ENCODE peak calls at places on chromosomes 16 and 17, in seven cellular contexts. P, G, B, V, F, M and Z are unnamed samples. For H3K27me3, the result is how much of the 10 kb centered on the place peaks cover.

GRCh38 chr16:12228607-12229499 is 252.3 kb downstream of the SNX29 start:
- DNase-seq in P (peak), G (peak), B (no peak), V (peak), F (no peak), M (no peak), Z (no peak)

GRCh38 chr17:74172700-74173099 is 30.8 kb upstream of the RPL38 start:
- DNase-seq in P (no peak), G (no peak), B (no peak), V (no peak), F (no peak), M (no peak), Z (no peak)

GRCh38 chr17:40075216-40076100 is 12.7 kb downstream of the THRA start:
- DNase-seq in P (peak), G (peak), B (no peak), V (peak), F (peak), M (peak), Z (peak)

GRCh38 chr17:59618894-59619312 is 792 bp upstream of the CLTC start:
- DNase-seq in P (peak), G (no peak), B (no peak), V (no peak), F (no peak), M (no peak), Z (no peak)

GRCh38 chr17:70317416-70317815 is 148.1 kb downstream of the KCNJ2 start:
- DNase-seq in P (no peak), G (peak), B (no peak), V (no peak), F (no peak), M (no peak), Z (no peak)

GRCh38 chr16:22886908-22887307 is 72.9 kb downstream of the HS3ST2 start:
- DNase-seq in P (no peak), G (no peak), B (no peak), V (no peak), F (no peak), M (no peak), Z (no peak)

GRCh38 chr16:30992381-30992780 is 7.4 kb downstream of the HSD3B7 start:
- DNase-seq in P (no peak), G (no peak), B (no peak), V (no peak), F (no peak), M (no peak), Z (no peak)

GRCh38 chr17:17745476-17746455 is 64.5 kb downstream of the RAI1 start:
- DNase-seq in P (no peak), G (no peak), B (no peak), V (no peak), F (no peak), M (no peak), Z (no peak)

GRCh38 chr16:14072360-14072759 is 1.2 kb downstream of the MRTFB start:
- DNase-seq in P (no peak), G (no peak), B (no peak), V (no peak), F (no peak), M (no peak), Z (no peak)

GRCh38 chr16:81754810-81755209 is 24.3 kb upstream of the PLCG2 start:
- DNase-seq in P (no peak), G (no peak), B (no peak), V (no peak), F (no peak), M (no peak), Z (no peak)

GRCh38 chr16:67762385-67762784 is 43.3 kb upstream of the GFOD2 start:
- DNase-seq in P (no peak), G (no peak), B (no peak), V (no peak), F (no peak), M (no peak), Z (no peak)

GRCh38 chr17:73203135-73203787 is 10.4 kb downstream of the COG1 start:
- DNase-seq in P (no peak), G (no peak), B (no peak), V (no peak), F (no peak), M (peak), Z (peak)

GRCh38 chr16:64428463-64428862 is 693.4 kb downstream of the CDH11 start:
- DNase-seq in P (no peak), G (peak), B (no peak), V (no peak), F (no peak), M (no peak), Z (no peak)

GRCh38 chr17:7218774-7219173 is 862 bp downstream of the DLG4 start:
- DNase-seq in P (no peak), G (no peak), B (no peak), V (no peak), F (no peak), M (no peak), Z (no peak)

GRCh38 chr17:74877592-74878543 is 5.1 kb upstream of the FDXR start:
- DNase-seq in P (peak), G (no peak), B (no peak), V (peak), F (no peak), M (peak), Z (no peak)

GRCh38 chr17:1019451-1019850 is 22.5 kb downstream of the TIMM22 start:
- DNase-seq in P (peak), G (no peak), B (no peak), V (no peak), F (no peak), M (peak), Z (no peak)

GRCh38 chr16:68236804-68237242 is 896 bp upstream of the ESRP2 start:
- DNase-seq in P (no peak), G (no peak), B (no peak), V (no peak), F (no peak), M (no peak), Z (peak)

GRCh38 chr17:60231234-60231633 is 81.5 kb downstream of the CA4 start:
- DNase-seq in P (no peak), G (peak), B (no peak), V (no peak), F (no peak), M (no peak), Z (no peak)

GRCh38 chr17:13813347-13814240 is 211.9 kb upstream of the HS3ST3A1 start:
- DNase-seq in P (no peak), G (no peak), B (no peak), V (peak), F (no peak), M (no peak), Z (no peak)

GRCh38 chr17:73066148-73066884 is 26.2 kb downstream of the SLC39A11 start:
- DNase-seq in P (no peak), G (no peak), B (no peak), V (no peak), F (no peak), M (no peak), Z (no peak)

GRCh38 chr16:51872536-51872935 is 674.4 kb downstream of the TOX3 start:
- DNase-seq in P (no peak), G (peak), B (no peak), V (no peak), F (no peak), M (no peak), Z (no peak)

GRCh38 chr16:56317998-56318912 is 107.1 kb downstream of the AMFR start:
- DNase-seq in P (peak), G (peak), B (no peak), V (peak), F (peak), M (peak), Z (peak)

GRCh38 chr16:48129926-48130325 is 25.9 kb downstream of the ABCC12 start:
- DNase-seq in P (no peak), G (no peak), B (no peak), V (no peak), F (no peak), M (no peak), Z (no peak)

GRCh38 chr17:76940738-76941350 is 72.6 kb downstream of the MGAT5B start:
- DNase-seq in P (no peak), G (no peak), B (no peak), V (no peak), F (no peak), M (no peak), Z (no peak)

GRCh38 chr17:79201536-79202227 is 127.1 kb downstream of the ENGASE start:
- DNase-seq in P (no peak), G (no peak), B (no peak), V (no peak), F (no peak), M (no peak), Z (no peak)

GRCh38 chr17:1606352-1606985 is 22.2 kb downstream of the SLC43A2 start:
- DNase-seq in P (no peak), G (no peak), B (no peak), V (no peak), F (no peak), M (no peak), Z (no peak)

GRCh38 chr16:86033016-86033474 is 134.1 kb downstream of the IRF8 start:
- DNase-seq in P (no peak), G (peak), B (no peak), V (no peak), F (no peak), M (no peak), Z (no peak)

GRCh38 chr16:86826931-86827330 is 248.6 kb downstream of the FOXL1 start:
- DNase-seq in P (no peak), G (no peak), B (no peak), V (no peak), F (no peak), M (no peak), Z (no peak)

GRCh38 chr17:44307387-44308186 is 814 bp upstream of the RUNDC3A start:
- DNase-seq in P (peak), G (peak), B (no peak), V (peak), F (no peak), M (no peak), Z (peak)

GRCh38 chr17:73612074-73612473 is 32.2 kb downstream of the SDK2 start:
- DNase-seq in P (no peak), G (no peak), B (no peak), V (no peak), F (no peak), M (no peak), Z (no peak)

GRCh38 chr17:45367216-45367615 is 50.4 kb upstream of the MAP3K14 start:
- DNase-seq in P (no peak), G (no peak), B (no peak), V (no peak), F (no peak), M (no peak), Z (no peak)

GRCh38 chr16:66502020-66502913 is 47.7 kb downstream of the TK2 start:
- DNase-seq in P (no peak), G (peak), B (no peak), V (peak), F (peak), M (peak), Z (no peak)

GRCh38 chr16:27174007-27174406 is 29.3 kb upstream of the KDM8 start:
- DNase-seq in P (no peak), G (no peak), B (no peak), V (no peak), F (peak), M (no peak), Z (no peak)

GRCh38 chr17:42944211-42944610 is 20.0 kb downstream of the AARSD1 start:
- DNase-seq in P (no peak), G (peak), B (no peak), V (no peak), F (no peak), M (no peak), Z (no peak)

GRCh38 chr17:38403491-38403890 is 24.8 kb upstream of the ARHGAP23 start:
- DNase-seq in P (no peak), G (peak), B (no peak), V (no peak), F (no peak), M (no peak), Z (no peak)

GRCh38 chr17:19867654-19868395 is at the start of gene ULK2:
- DNase-seq in P (peak), G (peak), B (no peak), V (peak), F (no peak), M (peak), Z (peak)

DNA sequence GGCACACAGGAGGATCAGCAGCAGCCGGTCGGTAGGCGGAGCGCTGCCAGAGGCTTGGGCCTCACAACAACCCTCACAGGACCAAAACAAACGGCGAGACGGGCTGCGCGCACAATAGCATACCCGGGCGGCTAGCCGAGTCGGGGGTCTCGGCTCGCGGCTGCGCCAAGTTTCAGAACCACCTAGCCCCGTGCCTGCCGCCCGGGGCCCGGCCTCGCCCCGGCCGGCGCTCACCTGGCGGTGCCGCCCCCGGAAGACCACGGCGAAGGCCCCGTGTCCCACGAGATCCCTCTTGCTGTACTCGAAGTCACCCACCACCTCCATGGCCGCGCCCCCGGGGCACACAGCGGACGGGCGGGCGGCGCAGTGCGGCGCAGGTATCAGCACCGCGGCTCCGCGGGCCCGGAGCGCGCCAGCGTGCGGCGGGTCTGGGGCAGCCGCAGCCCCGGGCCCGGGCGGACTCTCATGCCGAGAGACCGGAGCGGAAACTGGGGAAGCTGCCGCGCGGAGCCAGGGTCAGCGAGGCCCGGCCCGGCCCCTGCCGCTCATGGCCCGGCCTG is 562 bp downstream of the ULK2 start:
- DNase-seq in P (peak), G (peak), B (no peak), V (peak), F (peak), M (peak), Z (peak)
- TF ChIP-seq CTCF in P (peak), G (peak), B (no peak), V (no peak), F (peak), M (no peak), Z (no peak)

GRCh38 chr17:41150026-41150425 is 401 bp upstream of the KRTAP4-5 start:
- DNase-seq in P (no peak), G (no peak), B (no peak), V (no peak), F (no peak), M (no peak), Z (no peak)
- H3K27me3 ChIP-seq in P (under half), G (under half), B (under half), V (under half), F (under half), M (under half), Z (under half)

GRCh38 chr16:84975522-84975921 is 35.8 kb downstream of the ZDHHC7 start:
- DNase-seq in P (no peak), G (no peak), B (no peak), V (no peak), F (no peak), M (no peak), Z (no peak)
- H3K27ac ChIP-seq in P (no peak), G (no peak), B (peak), V (no peak), F (no peak), M (no peak), Z (no peak)

GRCh38 chr16:54318941-54319340 is 32.4 kb upstream of the IRX3 start:
- DNase-seq in P (no peak), G (no peak), B (no peak), V (no peak), F (no peak), M (no peak), Z (no peak)
- TF ChIP-seq CTCF in P (no peak), G (no peak), B (no peak), V (no peak), F (no peak), M (no peak), Z (no peak)

GRCh38 chr17:47720196-47720595 is 12.8 kb upstream of the TBX21 start:
- DNase-seq in P (no peak), G (no peak), B (no peak), V (no peak), F (no peak), M (no peak), Z (no peak)
- H3K27me3 ChIP-seq in P (half or more), G (under half), B (under half), V (under half), F (under half), M (under half), Z (under half)

GRCh38 chr17:15263680-15264079 is 1.4 kb downstream of the PMP22 start:
- DNase-seq in P (no peak), G (no peak), B (no peak), V (no peak), F (no peak), M (no peak), Z (no peak)

GRCh38 chr17:15261818-15262290 is 3.3 kb downstream of the PMP22 start:
- DNase-seq in P (peak), G (peak), B (no peak), V (no peak), F (no peak), M (no peak), Z (no peak)

GRCh38 chr17:15261063-15261817 is 3.9 kb downstream of the PMP22 start:
- DNase-seq in P (peak), G (peak), B (no peak), V (peak), F (no peak), M (peak), Z (no peak)

GRCh38 chr17:15263206-15263579 is 1.9 kb downstream of the PMP22 start:
- DNase-seq in P (peak), G (peak), B (peak), V (peak), F (peak), M (peak), Z (peak)

GRCh38 chr17:15262291-15263205 is 2.6 kb downstream of the PMP22 start:
- DNase-seq in P (peak), G (peak), B (peak), V (peak), F (peak), M (peak), Z (peak)
- H3K27ac ChIP-seq in P (peak), G (peak), B (peak), V (peak), F (peak), M (peak), Z (no peak)

GRCh38 chr16:2339521-2340484 is 725 bp downstream of the ABCA3 start:
- DNase-seq in P (peak), G (peak), B (no peak), V (peak), F (peak), M (peak), Z (peak)
- TF ChIP-seq CTCF in P (no peak), G (peak), B (no peak), V (no peak), F (no peak), M (no peak), Z (no peak)

GRCh38 chr16:15773964-15774363 is 82.9 kb downstream of the MYH11 start:
- DNase-seq in P (no peak), G (no peak), B (no peak), V (no peak), F (no peak), M (no peak), Z (no peak)
- H3K27me3 ChIP-seq in P (under half), G (under half), B (under half), V (under half), F (under half), M (under half), Z (under half)

DNA sequence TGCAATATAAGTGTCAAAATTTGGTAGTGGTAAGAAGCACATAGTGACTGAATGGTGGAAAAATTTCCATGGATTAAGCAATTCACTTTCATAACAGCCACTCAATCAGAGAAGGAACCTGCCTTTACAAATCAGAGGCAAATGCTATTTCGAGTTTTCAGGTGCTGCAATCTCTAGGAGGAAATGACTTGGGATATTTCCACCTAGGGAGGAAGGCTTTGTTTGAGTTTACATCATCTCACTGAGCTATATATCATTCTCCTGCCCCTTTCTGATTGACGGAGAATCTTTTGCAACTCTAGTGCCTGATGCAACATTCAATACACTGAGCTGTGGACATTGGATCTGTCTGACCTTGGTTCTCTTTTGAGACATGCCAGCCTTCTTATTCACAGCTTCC is 26.3 kb downstream of the MARCHF10 start:
- DNase-seq in P (no peak), G (peak), B (no peak), V (no peak), F (no peak), M (no peak), Z (no peak)
- H3K27ac ChIP-seq in P (no peak), G (no peak), B (peak), V (no peak), F (no peak), M (no peak), Z (no peak)